ENCODE peak calls at places on chromosomes 4 and X, in eight cellular contexts. T, Z, G, P, R, E, Y and O are unnamed samples.

GRCh38 chrX:106973433-106974149 is 26.4 kb downstream of the MORC4 start:
- DNase-seq in Y (no peak), G (no peak), T (no peak), P (no peak), R (no peak), Z (peak), E (no peak), O (no peak)

GRCh38 chr4:41414380-41414779 is 123.6 kb upstream of the LIMCH1 start:
- DNase-seq in Y (no peak), T (no peak), R (no peak), E (no peak), Z (no peak), G (no peak), P (no peak), O (no peak)

GRCh38 chr4:186685744-186686143 is 37.9 kb downstream of the FAT1 start:
- DNase-seq in Z (peak), G (no peak), T (no peak), P (no peak), Y (no peak), E (peak), R (no peak), O (no peak)

GRCh38 chr4:16641971-16642370 is 256.5 kb downstream of the LDB2 start:
- DNase-seq in P (no peak), T (no peak), Z (peak), R (peak), Y (no peak), E (peak), G (no peak), O (no peak)

GRCh38 chr4:104519588-104519987 is 24.9 kb upstream of the CXXC4 start:
- DNase-seq in Z (no peak), P (no peak), Y (no peak), G (no peak), E (no peak), R (no peak), T (no peak), O (no peak)

GRCh38 chr4:25953740-25954139 is 39.7 kb downstream of the SMIM20 start:
- DNase-seq in R (no peak), T (no peak), P (no peak), G (no peak), Z (peak), Y (no peak), E (peak), O (no peak)

GRCh38 chrX:84188320-84188834 is 378 bp upstream of the RPS6KA6 start:
- DNase-seq in Y (peak), G (peak), Z (peak), R (peak), P (peak), T (peak), E (peak), O (peak)

GRCh38 chr4:10079256-10079655 is 37.3 kb downstream of the WDR1 start:
- DNase-seq in G (no peak), Y (no peak), T (peak), R (peak), Z (no peak), P (no peak), E (no peak), O (no peak)

GRCh38 chrX:2928583-2929434 is at the start of gene ARSD:
- DNase-seq in R (peak), Y (peak), E (peak), G (peak), P (peak), Z (peak), T (peak), O (peak)

GRCh38 chr4:165312506-165312905 is 15.0 kb upstream of the MSMO1 start:
- DNase-seq in E (peak), Y (no peak), G (no peak), T (no peak), P (no peak), Z (peak), R (no peak), O (no peak)

GRCh38 chrX:15525664-15526416 is 25.2 kb downstream of the BMX start:
- DNase-seq in T (no peak), Z (no peak), E (no peak), Y (no peak), P (no peak), G (no peak), R (no peak), O (no peak)

GRCh38 chr4:112510468-112511293 is 5.3 kb downstream of the NEUROG2 start:
- DNase-seq in R (no peak), P (no peak), Z (no peak), G (no peak), E (no peak), T (no peak), Y (no peak), O (no peak)

GRCh38 chr4:33494150-33494549 is 2750.2 kb downstream of the ARAP2 start:
- DNase-seq in T (no peak), R (no peak), P (no peak), Y (no peak), Z (peak), E (no peak), G (no peak), O (no peak)

GRCh38 chr4:41041541-41041940 is 172.8 kb downstream of the APBB2 start:
- DNase-seq in Z (peak), E (no peak), G (no peak), Y (no peak), P (no peak), T (no peak), R (no peak), O (no peak)

GRCh38 chrX:118720058-118720707 is 7.2 kb upstream of the IL13RA1 start:
- DNase-seq in P (no peak), T (no peak), Z (no peak), R (no peak), G (no peak), Y (no peak), E (no peak), O (no peak)

GRCh38 chr4:7893539-7893938 is 46.1 kb downstream of the AFAP1 start:
- DNase-seq in G (no peak), R (no peak), Z (no peak), E (no peak), P (no peak), T (no peak), Y (no peak), O (no peak)

GRCh38 chrX:140467211-140467610 is 37.7 kb downstream of the SOX3 start:
- DNase-seq in G (no peak), E (no peak), R (no peak), T (no peak), Z (no peak), P (no peak), Y (no peak), O (no peak)

GRCh38 chr4:137375111-137375850 is 157.0 kb downstream of the PCDH18 start:
- DNase-seq in P (no peak), R (no peak), Y (no peak), Z (peak), G (no peak), T (no peak), E (no peak), O (no peak)

GRCh38 chrX:150032742-150033141 is 94.5 kb upstream of the EOLA2 start:
- DNase-seq in P (no peak), T (no peak), Z (peak), E (peak), G (no peak), Y (peak), R (no peak), O (no peak)

GRCh38 chrX:108167211-108167872 is 75.8 kb downstream of the ATG4A start:
- DNase-seq in G (peak), Z (peak), E (no peak), P (no peak), Y (no peak), T (no peak), R (no peak), O (no peak)

GRCh38 chr4:37981425-37981824 is 21.2 kb downstream of the PTTG2 start:
- DNase-seq in P (no peak), Y (no peak), E (no peak), Z (no peak), G (no peak), R (no peak), T (no peak), O (no peak)

GRCh38 chr4:27616166-27616565 is 755.5 kb downstream of the STIM2 start:
- DNase-seq in E (no peak), P (no peak), R (no peak), Z (no peak), T (no peak), Y (no peak), G (no peak), O (no peak)

GRCh38 chr4:74032064-74032463 is 6.4 kb downstream of the CXCL3 start:
- DNase-seq in T (no peak), Y (no peak), Z (peak), R (no peak), G (no peak), E (no peak), P (no peak), O (no peak)

GRCh38 chrX:71283409-71284143 is at the start of gene NONO:
- DNase-seq in G (peak), P (peak), E (peak), Y (peak), T (peak), R (peak), Z (peak), O (peak)
- TF ChIP-seq CTCF in G (no peak), P (no peak), E (no peak), Y (peak), T (no peak), R (peak), Z (no peak), O (peak)

GRCh38 chrX:19577181-19577810 is 62.0 kb upstream of the MAP3K15 start:
- DNase-seq in E (no peak), G (no peak), Y (no peak), T (no peak), Z (no peak), R (no peak), P (no peak), O (no peak)

GRCh38 chrX:19581786-19582185 is 66.5 kb upstream of the MAP3K15 start:
- DNase-seq in E (no peak), G (no peak), Y (no peak), R (no peak), T (no peak), Z (no peak), P (no peak), O (no peak)

GRCh38 chrX:19576742-19577141 is 61.4 kb upstream of the MAP3K15 start:
- DNase-seq in Y (no peak), E (no peak), R (no peak), T (no peak), Z (no peak), G (no peak), P (no peak), O (no peak)

GRCh38 chrX:19578956-19579355 is 63.6 kb upstream of the MAP3K15 start:
- DNase-seq in P (no peak), G (no peak), Z (peak), R (no peak), Y (no peak), T (no peak), E (no peak), O (no peak)

DNA sequence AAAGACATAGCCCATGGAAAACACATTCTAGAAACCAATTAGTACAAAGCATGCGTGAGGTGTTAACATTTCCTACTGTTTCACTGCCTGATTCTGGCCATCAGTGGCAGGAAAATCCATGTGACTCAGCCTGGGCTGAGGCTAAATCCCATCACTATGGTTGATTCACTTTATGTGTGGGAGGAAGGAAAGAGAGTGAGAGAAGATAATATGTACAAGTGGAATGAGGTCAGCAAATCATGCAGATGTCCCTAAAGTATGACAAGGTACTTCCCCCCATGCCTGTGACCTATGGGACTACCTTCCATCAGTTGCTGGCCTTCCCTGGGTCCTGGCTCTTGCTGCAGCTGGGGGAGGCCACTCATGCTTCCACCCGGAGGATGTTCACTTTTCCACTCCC is 64.2 kb upstream of the MAP3K15 start:
- DNase-seq in T (no peak), P (no peak), Z (peak), R (no peak), E (peak), G (peak), Y (no peak), O (no peak)
- TF ChIP-seq CTCF in T (no peak), P (no peak), Z (no peak), R (no peak), E (no peak), G (no peak), Y (no peak), O (no peak)

GRCh38 chrX:133054761-133055385 is 42.0 kb downstream of the USP26 start:
- DNase-seq in P (no peak), T (no peak), Y (no peak), G (no peak), Z (no peak), E (no peak), R (no peak), O (no peak)
- TF ChIP-seq CTCF in P (no peak), T (no peak), Y (no peak), G (no peak), Z (no peak), E (no peak), R (no peak), O (no peak)

DNA sequence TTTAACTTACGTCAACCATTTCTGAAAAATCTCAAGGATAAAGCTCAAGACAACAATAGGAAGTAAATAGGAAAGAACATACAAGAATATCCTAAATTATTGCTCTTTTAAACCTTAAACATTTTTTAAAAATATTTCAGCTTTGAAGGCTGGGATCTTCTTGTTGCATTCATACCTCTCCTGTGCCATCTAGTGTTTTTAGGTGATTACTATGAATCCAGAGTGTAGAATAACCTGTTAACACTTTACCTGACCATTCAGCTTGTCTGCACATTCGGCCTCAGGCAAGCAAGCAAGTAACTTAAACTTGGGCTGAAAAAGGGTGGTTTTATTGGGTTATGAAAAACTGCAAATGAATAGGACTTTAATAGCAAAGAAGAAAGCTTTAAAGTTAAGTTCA is 507.8 kb upstream of the INTU start:
- DNase-seq in Y (no peak), G (no peak), T (no peak), Z (peak), P (no peak), R (no peak), E (peak), O (no peak)
- TF ChIP-seq CTCF in Y (peak), G (no peak), T (no peak), Z (no peak), P (no peak), R (no peak), E (peak), O (no peak)

DNA sequence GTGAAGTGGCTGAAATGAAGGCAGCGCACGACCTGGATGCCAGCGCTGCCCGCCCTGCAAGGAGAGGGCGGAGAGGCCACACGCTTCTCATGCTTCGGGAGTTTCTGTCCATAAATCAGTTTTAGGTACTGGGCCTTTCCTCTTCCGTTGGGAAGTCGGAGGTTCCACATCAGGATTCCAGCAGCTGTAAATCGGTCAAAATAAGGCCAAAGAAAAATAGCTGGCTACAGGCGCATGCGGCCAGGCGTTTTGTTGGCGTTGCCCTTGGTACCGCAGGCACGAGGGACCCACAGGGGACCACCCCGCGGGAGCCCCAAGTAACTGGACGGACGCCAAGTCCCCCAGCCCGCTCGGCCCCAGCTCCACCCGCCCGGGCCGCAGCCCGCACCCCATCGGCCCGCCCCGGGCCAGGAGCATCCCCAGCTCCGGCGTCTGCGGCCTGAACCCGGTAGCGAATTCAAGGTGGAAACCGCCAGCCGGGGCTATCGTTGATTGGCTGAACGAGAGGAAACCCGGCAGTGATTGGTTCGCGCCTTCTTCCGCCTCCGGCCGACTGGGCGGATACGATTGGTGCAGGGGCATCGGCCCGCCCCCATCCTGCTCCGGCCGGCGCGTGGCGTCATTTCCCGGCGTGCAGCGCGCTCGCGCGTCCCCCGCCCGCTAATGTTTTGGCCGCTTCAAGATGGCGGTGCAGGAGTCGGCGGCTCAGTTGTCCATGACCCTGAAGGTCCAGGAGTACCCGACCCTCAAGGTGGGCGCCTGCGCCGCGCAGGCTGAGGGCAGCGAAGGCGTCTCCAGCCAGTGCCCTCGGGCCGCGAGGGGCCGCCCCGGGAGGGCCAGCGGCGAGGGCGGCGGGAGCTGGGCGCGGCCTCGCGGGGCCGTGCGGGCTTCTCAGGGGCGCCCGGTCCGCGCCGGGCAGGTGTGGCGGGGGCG is at the start of gene MAEA:
- DNase-seq in T (peak), Z (peak), R (peak), E (peak), G (peak), P (peak), Y (peak), O (peak)
- TF ChIP-seq CTCF in T (no peak), Z (no peak), R (no peak), E (no peak), G (no peak), P (no peak), Y (no peak), O (no peak)

GRCh38 chrX:86121916-86122315 is 26.3 kb upstream of the DACH2 start:
- DNase-seq in T (no peak), Y (no peak), E (no peak), P (no peak), Z (no peak), G (no peak), R (no peak), O (no peak)
- TF ChIP-seq CTCF in T (no peak), Y (no peak), E (no peak), P (no peak), Z (no peak), G (no peak), R (no peak), O (no peak)

DNA sequence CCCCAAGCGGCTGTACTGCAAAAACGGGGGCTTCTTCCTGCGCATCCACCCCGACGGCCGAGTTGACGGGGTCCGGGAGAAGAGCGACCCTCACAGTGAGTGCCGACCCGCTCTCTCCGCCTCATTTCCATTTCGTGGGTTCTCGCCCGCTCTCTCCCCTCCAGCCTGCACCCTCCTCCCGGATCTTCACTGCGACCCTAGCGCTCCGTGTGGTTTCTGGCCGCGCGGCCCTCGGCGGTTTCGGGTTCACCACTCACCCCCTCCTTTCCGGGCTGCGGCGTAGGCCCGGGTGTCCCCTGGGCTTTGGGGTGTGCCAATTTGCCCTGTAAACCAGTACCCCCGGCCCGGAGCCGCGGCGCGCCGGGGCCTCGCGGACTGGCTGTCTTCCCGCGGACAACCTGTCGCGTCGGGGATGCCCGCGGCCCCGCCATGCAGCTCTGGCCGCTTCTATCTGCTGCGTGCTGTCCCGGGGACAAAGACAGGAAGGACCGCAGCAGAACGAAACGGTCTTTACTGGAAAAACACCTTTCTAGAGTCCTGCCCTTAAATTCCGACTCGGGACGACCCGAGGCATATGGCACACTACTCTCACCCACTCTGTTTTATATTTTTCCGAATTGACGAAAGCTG is 742 bp downstream of the FGF2 start:
- DNase-seq in T (peak), Y (no peak), G (peak), E (no peak), Z (peak), R (peak), P (no peak), O (peak)
- TF ChIP-seq CTCF in T (no peak), Y (no peak), G (no peak), E (no peak), Z (peak), R (peak), P (no peak), O (no peak)

DNA sequence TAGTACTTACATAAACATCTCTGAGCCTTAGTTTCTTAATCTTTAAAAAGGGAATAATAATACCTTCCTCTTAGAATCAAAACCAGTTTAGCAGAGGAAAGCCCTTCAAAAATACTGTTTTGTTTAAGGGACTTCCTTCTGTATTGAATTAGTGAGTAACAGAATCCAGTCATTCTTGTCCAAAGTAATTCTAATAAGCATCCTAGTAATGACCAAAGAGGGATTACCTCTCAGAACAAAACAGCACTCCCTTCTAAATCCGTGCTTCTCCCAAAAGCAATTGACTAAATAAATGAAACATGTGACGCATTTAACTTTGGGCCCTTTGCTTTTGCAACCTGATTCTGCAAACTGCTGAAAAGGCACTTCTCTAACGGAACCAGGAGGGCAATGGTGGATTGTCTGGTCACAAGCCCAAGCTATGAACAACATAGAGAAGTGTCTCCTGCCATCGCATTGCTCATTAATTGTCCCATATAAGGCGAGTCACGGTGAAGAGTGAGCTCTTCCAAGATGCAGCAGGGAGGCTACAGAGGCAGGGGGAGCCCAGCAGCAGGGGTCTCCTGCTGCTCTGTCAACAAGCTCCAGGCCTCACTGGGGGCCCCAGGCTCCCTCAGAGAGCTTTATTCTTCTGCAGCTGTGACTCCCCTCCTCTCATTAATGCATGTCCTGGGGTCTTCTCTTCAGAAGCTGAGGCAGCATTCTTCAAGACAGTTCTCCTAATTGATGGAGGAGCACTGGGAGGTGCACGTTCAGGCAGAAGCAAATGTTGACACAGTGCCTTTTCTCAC is 419.5 kb upstream of the RASGEF1B start:
- DNase-seq in T (no peak), G (no peak), P (no peak), E (no peak), Z (no peak), Y (no peak), R (no peak), O (no peak)
- TF ChIP-seq CTCF in T (no peak), G (no peak), P (no peak), E (no peak), Z (no peak), Y (no peak), R (no peak), O (no peak)